ENCODE peak calls at places on chromosomes 12 and 14, in five cellular contexts. One of them, this sample, is unnamed. For H3K27me3 and H3K4me1, the result is how much of the 10 kb centered on the place peaks cover.

GRCh38 chr12:64665506-64665905 is 55.2 kb downstream of the RASSF3 start:
- DNase-seq in IMR-90: no peak
- DNase-seq in GM23248: no peak
- DNase-seq in mesenchymal stem cell: peak
- DNase-seq in H1: no peak
- DNase-seq in this sample: no peak

GRCh38 chr12:41983394-41983793 is 161.3 kb downstream of the GXYLT1 start:
- DNase-seq in IMR-90: no peak
- DNase-seq in GM23248: no peak
- DNase-seq in mesenchymal stem cell: no peak
- DNase-seq in H1: no peak
- DNase-seq in this sample: peak

GRCh38 chr12:111454716-111455447 is 49.2 kb downstream of the SH2B3 start:
- DNase-seq in IMR-90: no peak
- DNase-seq in GM23248: no peak
- DNase-seq in mesenchymal stem cell: no peak
- DNase-seq in H1: no peak
- DNase-seq in this sample: no peak

GRCh38 chr12:13530966-13531365 is 334.4 kb downstream of the EMP1 start:
- DNase-seq in IMR-90: no peak
- DNase-seq in GM23248: no peak
- DNase-seq in mesenchymal stem cell: no peak
- DNase-seq in H1: no peak
- DNase-seq in this sample: no peak

GRCh38 chr14:99062772-99063418 is 209.1 kb downstream of the BCL11B start:
- DNase-seq in IMR-90: no peak
- DNase-seq in GM23248: no peak
- DNase-seq in mesenchymal stem cell: no peak
- DNase-seq in H1: no peak
- DNase-seq in this sample: no peak

GRCh38 chr14:104998801-104999200 is 13.2 kb downstream of the CLBA1 start:
- DNase-seq in IMR-90: no peak
- DNase-seq in GM23248: no peak
- DNase-seq in mesenchymal stem cell: no peak
- DNase-seq in H1: no peak
- DNase-seq in this sample: no peak

GRCh38 chr12:110249105-110249504 is 31.9 kb upstream of the ATP2A2 start:
- DNase-seq in IMR-90: peak
- DNase-seq in GM23248: no peak
- DNase-seq in mesenchymal stem cell: peak
- DNase-seq in H1: no peak
- DNase-seq in this sample: no peak

GRCh38 chr14:52730708-52731111 is 744 bp downstream of the STYX start:
- DNase-seq in IMR-90: no peak
- DNase-seq in GM23248: peak
- DNase-seq in mesenchymal stem cell: peak
- DNase-seq in H1: no peak
- DNase-seq in this sample: no peak

GRCh38 chr12:94109154-94109553 is 39.2 kb upstream of the PLXNC1 start:
- DNase-seq in IMR-90: peak
- DNase-seq in GM23248: peak
- DNase-seq in mesenchymal stem cell: peak
- DNase-seq in H1: no peak
- DNase-seq in this sample: peak

GRCh38 chr12:17588968-17589367 is 501.0 kb downstream of the RERGL start:
- DNase-seq in IMR-90: no peak
- DNase-seq in GM23248: peak
- DNase-seq in mesenchymal stem cell: peak
- DNase-seq in H1: peak
- DNase-seq in this sample: no peak

GRCh38 chr12:16228067-16228466 is 49.4 kb downstream of the SLC15A5 start:
- DNase-seq in IMR-90: no peak
- DNase-seq in GM23248: peak
- DNase-seq in mesenchymal stem cell: no peak
- DNase-seq in H1: no peak
- DNase-seq in this sample: no peak

GRCh38 chr14:51293149-51293925 is 53.3 kb downstream of the TMX1 start:
- DNase-seq in IMR-90: peak
- DNase-seq in GM23248: peak
- DNase-seq in mesenchymal stem cell: peak
- DNase-seq in H1: no peak
- DNase-seq in this sample: peak

GRCh38 chr12:9725471-9725870 is 7.4 kb downstream of the CLECL1 start:
- DNase-seq in IMR-90: no peak
- DNase-seq in GM23248: no peak
- DNase-seq in mesenchymal stem cell: no peak
- DNase-seq in H1: no peak
- DNase-seq in this sample: no peak

GRCh38 chr14:97625512-97625911 is 828.3 kb downstream of the VRK1 start:
- DNase-seq in IMR-90: no peak
- DNase-seq in GM23248: no peak
- DNase-seq in mesenchymal stem cell: no peak
- DNase-seq in H1: no peak
- DNase-seq in this sample: no peak

GRCh38 chr12:176321-177181 is 37.4 kb downstream of the SLC6A12 start:
- DNase-seq in IMR-90: peak
- DNase-seq in GM23248: peak
- DNase-seq in mesenchymal stem cell: peak
- DNase-seq in H1: no peak
- DNase-seq in this sample: peak

GRCh38 chr14:76917158-76917596 is 91.0 kb downstream of the LRRC74A start:
- DNase-seq in IMR-90: peak
- DNase-seq in GM23248: peak
- DNase-seq in mesenchymal stem cell: peak
- DNase-seq in H1: peak
- DNase-seq in this sample: peak

GRCh38 chr12:58884916-58885315 is 35.4 kb downstream of the LRIG3 start:
- DNase-seq in IMR-90: no peak
- DNase-seq in GM23248: no peak
- DNase-seq in mesenchymal stem cell: no peak
- DNase-seq in H1: no peak
- DNase-seq in this sample: no peak

GRCh38 chr12:124752437-124753229 is 111.0 kb downstream of the SCARB1 start:
- DNase-seq in IMR-90: no peak
- DNase-seq in GM23248: peak
- DNase-seq in mesenchymal stem cell: peak
- DNase-seq in H1: no peak
- DNase-seq in this sample: peak

GRCh38 chr14:61923348-61923747 is 161.1 kb downstream of the SNAPC1 start:
- DNase-seq in IMR-90: peak
- DNase-seq in GM23248: peak
- DNase-seq in mesenchymal stem cell: peak
- DNase-seq in H1: no peak
- DNase-seq in this sample: peak

GRCh38 chr12:109518820-109519665 is 41.6 kb downstream of the UBE3B start:
- DNase-seq in IMR-90: peak
- DNase-seq in GM23248: peak
- DNase-seq in mesenchymal stem cell: peak
- DNase-seq in H1: no peak
- DNase-seq in this sample: peak

GRCh38 chr12:9736931-9737705 is 4.2 kb upstream of the CLECL1 start:
- DNase-seq in IMR-90: no peak
- DNase-seq in GM23248: no peak
- DNase-seq in mesenchymal stem cell: no peak
- DNase-seq in H1: no peak
- DNase-seq in this sample: no peak

GRCh38 chr14:53842938-53843337 is 113.7 kb downstream of the BMP4 start:
- DNase-seq in IMR-90: peak
- DNase-seq in GM23248: no peak
- DNase-seq in mesenchymal stem cell: peak
- DNase-seq in H1: no peak
- DNase-seq in this sample: no peak

GRCh38 chr12:90111646-90112565 is 403.3 kb upstream of the ATP2B1 start:
- DNase-seq in IMR-90: no peak
- DNase-seq in GM23248: no peak
- DNase-seq in mesenchymal stem cell: no peak
- DNase-seq in H1: no peak
- DNase-seq in this sample: no peak

GRCh38 chr14:32073537-32074189 is 3.4 kb upstream of the ARHGAP5 start:
- DNase-seq in IMR-90: peak
- DNase-seq in GM23248: peak
- DNase-seq in mesenchymal stem cell: peak
- DNase-seq in H1: no peak
- DNase-seq in this sample: peak

GRCh38 chr12:120539303-120539702 is 5.1 kb downstream of the RNF10 start:
- DNase-seq in IMR-90: peak
- DNase-seq in GM23248: peak
- DNase-seq in mesenchymal stem cell: peak
- DNase-seq in H1: no peak
- DNase-seq in this sample: peak

GRCh38 chr14:99261916-99262787 is 9.8 kb downstream of the BCL11B start:
- DNase-seq in IMR-90: no peak
- DNase-seq in GM23248: no peak
- DNase-seq in mesenchymal stem cell: no peak
- DNase-seq in H1: no peak
- DNase-seq in this sample: no peak

GRCh38 chr14:31992051-31992450 is 85.1 kb upstream of the ARHGAP5 start:
- DNase-seq in IMR-90: peak
- DNase-seq in GM23248: peak
- DNase-seq in mesenchymal stem cell: peak
- DNase-seq in H1: no peak
- DNase-seq in this sample: no peak

GRCh38 chr12:92369643-92370042 is 224.0 kb upstream of the BTG1 start:
- DNase-seq in IMR-90: no peak
- DNase-seq in GM23248: peak
- DNase-seq in mesenchymal stem cell: no peak
- DNase-seq in H1: no peak
- DNase-seq in this sample: peak

GRCh38 chr12:116454950-116455447 is 104.2 kb upstream of the MAP1LC3B2 start:
- DNase-seq in IMR-90: peak
- DNase-seq in GM23248: peak
- DNase-seq in mesenchymal stem cell: peak
- DNase-seq in H1: no peak
- DNase-seq in this sample: peak

GRCh38 chr14:90924618-90925345 is 108.6 kb upstream of the TTC7B start:
- DNase-seq in IMR-90: peak
- DNase-seq in GM23248: no peak
- DNase-seq in mesenchymal stem cell: no peak
- DNase-seq in H1: no peak
- DNase-seq in this sample: peak

GRCh38 chr14:22104971-22105641 is 431.5 kb upstream of the OR4E1 start:
- DNase-seq in IMR-90: no peak
- DNase-seq in GM23248: no peak
- DNase-seq in mesenchymal stem cell: no peak
- DNase-seq in H1: no peak
- DNase-seq in this sample: no peak

GRCh38 chr12:56600753-56601152 is 29.4 kb downstream of the BAZ2A start:
- DNase-seq in IMR-90: no peak
- DNase-seq in GM23248: no peak
- DNase-seq in mesenchymal stem cell: no peak
- DNase-seq in H1: no peak
- DNase-seq in this sample: no peak

GRCh38 chr14:92677087-92677668 is 71.2 kb downstream of the LGMN start:
- DNase-seq in IMR-90: no peak
- DNase-seq in GM23248: no peak
- DNase-seq in mesenchymal stem cell: no peak
- DNase-seq in H1: no peak
- DNase-seq in this sample: no peak

GRCh38 chr14:100502622-100503220 is 84.5 kb downstream of the BEGAIN start:
- DNase-seq in IMR-90: no peak
- DNase-seq in GM23248: no peak
- DNase-seq in mesenchymal stem cell: no peak
- DNase-seq in H1: no peak
- DNase-seq in this sample: no peak

GRCh38 chr12:67391656-67392055 is 122.5 kb downstream of the CAND1 start:
- DNase-seq in IMR-90: no peak
- DNase-seq in GM23248: no peak
- DNase-seq in mesenchymal stem cell: no peak
- DNase-seq in H1: no peak
- DNase-seq in this sample: no peak

GRCh38 chr12:109766251-109766778 is 52.7 kb downstream of the FAM222A start:
- DNase-seq in IMR-90: no peak
- DNase-seq in GM23248: no peak
- DNase-seq in mesenchymal stem cell: no peak
- DNase-seq in H1: no peak
- DNase-seq in this sample: no peak

GRCh38 chr12:32568241-32568640 is 110.9 kb upstream of the DNM1L start:
- DNase-seq in IMR-90: peak
- DNase-seq in GM23248: peak
- DNase-seq in mesenchymal stem cell: peak
- DNase-seq in H1: no peak
- DNase-seq in this sample: peak

GRCh38 chr12:32561931-32562341 is 117.2 kb upstream of the DNM1L start:
- DNase-seq in IMR-90: no peak
- DNase-seq in GM23248: no peak
- DNase-seq in mesenchymal stem cell: peak
- DNase-seq in H1: no peak
- DNase-seq in this sample: no peak

GRCh38 chr12:32569256-32569655 is 109.8 kb upstream of the DNM1L start:
- DNase-seq in IMR-90: no peak
- DNase-seq in GM23248: no peak
- DNase-seq in mesenchymal stem cell: no peak
- DNase-seq in H1: no peak
- DNase-seq in this sample: peak

GRCh38 chr12:32566663-32567634 is 112.2 kb upstream of the DNM1L start:
- DNase-seq in IMR-90: peak
- DNase-seq in GM23248: peak
- DNase-seq in mesenchymal stem cell: no peak
- DNase-seq in H1: peak
- DNase-seq in this sample: no peak
- H3K4me3 ChIP-seq in IMR-90: no peak
- H3K4me3 ChIP-seq in GM23248: no peak
- H3K4me3 ChIP-seq in mesenchymal stem cell: no peak
- H3K4me3 ChIP-seq in H1: no peak
- H3K4me3 ChIP-seq in this sample: peak

DNA sequence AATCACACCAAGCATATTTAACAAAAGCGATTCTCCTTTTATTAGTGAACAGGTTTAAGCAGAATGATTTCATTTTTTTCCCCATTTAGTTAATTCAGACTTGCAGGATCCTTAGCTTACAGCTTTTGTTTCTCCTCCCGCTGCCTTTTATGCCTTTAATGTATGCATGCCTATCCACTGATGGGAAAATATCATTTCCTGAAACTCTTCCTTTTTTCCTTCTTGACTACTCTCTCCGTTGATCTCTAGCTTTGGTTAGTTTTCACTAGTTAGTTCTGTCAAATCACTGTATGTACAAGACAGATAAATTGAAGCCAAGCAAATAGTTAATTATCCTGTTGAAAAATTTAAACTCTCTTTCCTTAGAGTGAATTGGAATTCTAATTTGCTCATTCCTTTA is 26.3 kb downstream of the NKX2-1 start:
- DNase-seq in IMR-90: no peak
- DNase-seq in GM23248: no peak
- DNase-seq in mesenchymal stem cell: no peak
- DNase-seq in H1: no peak
- DNase-seq in this sample: no peak
- H3K27me3 ChIP-seq in IMR-90: under half
- H3K27me3 ChIP-seq in GM23248: half or more
- H3K27me3 ChIP-seq in mesenchymal stem cell: under half
- H3K27me3 ChIP-seq in H1: under half
- H3K27me3 ChIP-seq in this sample: under half

GRCh38 chr14:67416810-67417209 is 4.8 kb upstream of the PLEK2 start:
- DNase-seq in IMR-90: no peak
- DNase-seq in GM23248: no peak
- DNase-seq in mesenchymal stem cell: no peak
- DNase-seq in H1: no peak
- DNase-seq in this sample: no peak
- H3K4me1 ChIP-seq in IMR-90: under half
- H3K4me1 ChIP-seq in GM23248: under half
- H3K4me1 ChIP-seq in mesenchymal stem cell: under half
- H3K4me1 ChIP-seq in H1: under half
- H3K4me1 ChIP-seq in this sample: under half

GRCh38 chr14:85530626-85531025 is 682 bp downstream of the FLRT2 start:
- DNase-seq in IMR-90: no peak
- DNase-seq in GM23248: peak
- DNase-seq in mesenchymal stem cell: no peak
- DNase-seq in H1: no peak
- DNase-seq in this sample: no peak
- H3K4me3 ChIP-seq in IMR-90: peak
- H3K4me3 ChIP-seq in GM23248: peak
- H3K4me3 ChIP-seq in mesenchymal stem cell: peak
- H3K4me3 ChIP-seq in H1: peak
- H3K4me3 ChIP-seq in this sample: peak

This sample was measured in adipocyte.